ENCODE peak calls at places on chromosomes 16 and 17, in seven cellular contexts. Q, L, H, W, Z, I and B are unnamed samples.

GRCh38 chr16:1089822-1090619 is 6.0 kb downstream of the C1QTNF8 start:
- DNase-seq in I (no peak), W (no peak), Z (no peak), L (no peak), Q (no peak), H (no peak), B (no peak)

GRCh38 chr17:66791337-66791736 is 43.6 kb upstream of the CACNG5 start:
- DNase-seq in W (no peak), L (no peak), H (no peak), I (no peak), Q (no peak), Z (no peak), B (no peak)

GRCh38 chr17:31508310-31509094 is 117.0 kb downstream of the RAB11FIP4 start:
- DNase-seq in I (peak; percentile 37), L (no peak), W (no peak), H (peak; percentile 81), Q (no peak), Z (no peak), B (no peak)

GRCh38 chr17:66040402-66040801 is 151.5 kb downstream of the CEP112 start:
- DNase-seq in W (no peak), L (no peak), Q (no peak), Z (no peak), H (peak; percentile 2), I (no peak), B (no peak)

GRCh38 chr17:79678091-79678731 is 52.5 kb upstream of the ENPP7 start:
- DNase-seq in L (no peak), H (no peak), Z (no peak), W (no peak), I (no peak), Q (no peak), B (no peak)

GRCh38 chr16:26598061-26598460 is 468.7 kb upstream of the C16orf82 start:
- DNase-seq in Z (no peak), W (no peak), H (peak; percentile 87), I (no peak), L (no peak), Q (no peak), B (no peak)

GRCh38 chr16:55701442-55702319 is 45.9 kb downstream of the SLC6A2 start:
- DNase-seq in Z (peak; percentile 53), W (peak; percentile 59), H (peak; percentile 57), Q (peak; percentile 6), L (peak; percentile 6), I (peak; percentile 81), B (peak; percentile 1)

GRCh38 chr17:35775039-35775438 is 14.4 kb downstream of the C17orf50 start:
- DNase-seq in H (no peak), Z (no peak), W (no peak), L (no peak), Q (no peak), I (no peak), B (no peak)

GRCh38 chr17:21463779-21464407 is 87.7 kb downstream of the KCNJ12 start:
- DNase-seq in I (no peak), L (no peak), Q (no peak), Z (no peak), H (no peak), W (no peak), B (no peak)

GRCh38 chr16:50842013-50842505 is 100.2 kb downstream of the CYLD start:
- DNase-seq in W (no peak), I (no peak), L (no peak), Q (no peak), Z (no peak), H (no peak), B (no peak)

GRCh38 chr17:80190716-80191115 is 20.9 kb downstream of the CARD14 start:
- DNase-seq in I (no peak), H (no peak), Q (no peak), W (no peak), L (no peak), Z (no peak), B (no peak)

GRCh38 chr16:57299009-57299718 is 14.7 kb upstream of the PLLP start:
- DNase-seq in Z (no peak), I (peak; percentile 58), H (peak; percentile 60), L (peak; percentile 20), W (no peak), Q (no peak), B (no peak)

GRCh38 chr17:42598905-42599304 is 10.3 kb downstream of the RETREG3 start:
- DNase-seq in Z (no peak), Q (no peak), H (no peak), L (no peak), I (no peak), W (no peak), B (no peak)

GRCh38 chr16:90020260-90020837 is 1.1 kb upstream of the DBNDD1 start:
- DNase-seq in Z (no peak), H (no peak), L (no peak), W (no peak), I (no peak), Q (no peak), B (no peak)

GRCh38 chr17:59391026-59391425 is 59.6 kb downstream of the YPEL2 start:
- DNase-seq in Z (no peak), H (no peak), L (no peak), Q (no peak), I (no peak), W (no peak), B (no peak)

GRCh38 chr17:69605571-69605970 is 191.1 kb downstream of the MAP2K6 start:
- DNase-seq in W (no peak), Q (no peak), I (no peak), L (no peak), Z (no peak), H (no peak), B (no peak)

GRCh38 chr17:59498421-59499307 is 66.7 kb upstream of the DHX40 start:
- DNase-seq in I (no peak), H (no peak), Z (no peak), L (no peak), Q (peak; percentile 84), W (no peak), B (no peak)

GRCh38 chr17:81685108-81685507 is 1.3 kb downstream of the HGS start:
- DNase-seq in I (no peak), W (peak; percentile 46), Q (no peak), H (peak; percentile 74), Z (peak; percentile 31), L (peak; percentile 23), B (no peak)

GRCh38 chr17:19369846-19370492 is 7.4 kb upstream of the B9D1 start:
- DNase-seq in Q (no peak), H (peak; percentile 41), Z (no peak), L (no peak), I (no peak), W (no peak), B (no peak)

DNA sequence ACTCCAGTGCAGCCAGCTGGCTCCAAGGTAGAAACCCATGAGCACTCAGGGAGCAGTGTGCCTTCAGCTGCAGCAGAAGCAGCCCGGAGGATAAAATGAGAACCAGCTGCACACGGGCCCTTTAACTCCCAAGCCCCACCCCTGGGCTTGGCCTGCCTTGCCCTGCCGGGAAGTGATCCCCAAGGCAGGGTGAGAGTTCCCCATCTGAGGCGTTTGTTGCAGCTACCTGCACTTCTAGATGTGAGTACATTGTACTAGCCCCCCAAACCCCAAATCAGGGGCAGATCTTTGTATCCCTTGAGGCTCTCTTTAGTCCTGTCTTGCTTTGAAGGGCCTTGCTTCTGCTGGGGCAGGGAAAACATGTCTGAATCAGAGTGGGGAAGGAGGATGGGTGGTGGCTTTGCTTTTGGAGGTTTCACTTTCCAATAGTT is at the start of gene MVP:
- DNase-seq in H (peak; percentile 66), L (no peak), I (peak; percentile 72), Q (no peak), Z (peak; percentile 69), W (peak; percentile 63), B (no peak)
- TF ChIP-seq CTCF in H (no peak), L (no peak), I (no peak), Q (no peak), Z (no peak), W (no peak), B (no peak)

DNA sequence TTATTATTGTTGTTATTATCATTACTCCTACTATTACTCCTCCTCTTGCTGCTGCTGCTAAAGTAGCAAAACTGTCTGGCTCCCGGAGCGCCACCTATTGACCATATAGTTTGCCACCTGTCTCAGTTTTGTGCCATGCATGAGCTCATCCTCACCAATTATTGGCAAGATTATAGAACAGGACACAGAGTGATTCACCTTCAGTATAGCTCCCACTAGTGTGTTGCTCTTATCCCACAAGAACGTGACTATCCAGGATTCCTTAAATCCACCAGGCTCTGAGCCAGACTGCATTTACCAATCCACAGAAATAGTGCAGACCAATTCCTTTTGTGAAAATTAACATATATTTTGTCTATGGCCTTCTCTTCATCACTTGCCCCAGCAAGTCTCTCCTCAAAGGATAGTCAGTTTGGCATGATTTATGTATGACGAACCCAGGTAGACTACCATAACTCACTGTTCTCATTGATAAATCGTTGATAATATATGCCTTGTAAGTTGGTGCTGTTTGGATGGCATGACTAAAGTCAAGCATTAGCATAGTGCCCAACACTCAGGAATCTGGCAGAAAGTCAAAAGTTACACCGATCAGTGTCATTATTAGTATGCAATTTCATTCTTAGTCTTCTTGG is 405.5 kb upstream of the HSBP1 start:
- DNase-seq in W (no peak), L (no peak), H (peak; percentile 3), I (no peak), Z (no peak), Q (no peak), B (no peak)
- TF ChIP-seq CTCF in W (no peak), L (no peak), H (no peak), I (peak; percentile 9), Z (no peak), Q (no peak), B (no peak)

DNA sequence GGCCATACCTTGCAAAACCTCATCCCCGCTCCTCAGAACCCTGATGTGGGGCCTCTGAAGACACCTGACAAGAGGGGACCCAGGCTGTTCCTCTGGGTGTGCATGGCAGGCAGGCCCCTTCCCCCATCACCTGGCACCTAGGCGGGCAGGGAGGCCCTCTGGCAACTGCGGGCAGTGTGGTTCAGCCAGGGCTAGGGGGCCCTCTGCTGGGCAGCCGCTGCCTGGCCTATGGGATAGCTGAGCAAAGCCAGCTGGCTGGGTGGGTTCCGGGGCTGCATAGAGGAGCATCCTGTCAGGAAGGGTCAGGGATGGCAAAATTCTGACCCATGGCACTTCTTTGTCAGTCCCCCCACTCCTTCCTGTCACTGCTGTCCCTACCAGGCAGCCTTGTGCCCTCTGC is 228.7 kb upstream of the ASIC2 start:
- DNase-seq in Q (no peak), H (peak; percentile 15), Z (peak; percentile 5), L (no peak), I (peak; percentile 71), W (no peak), B (no peak)
- TF ChIP-seq CTCF in Q (no peak), H (no peak), Z (peak; percentile 30), L (no peak), I (peak; percentile 96), W (peak; percentile 44), B (no peak)

DNA sequence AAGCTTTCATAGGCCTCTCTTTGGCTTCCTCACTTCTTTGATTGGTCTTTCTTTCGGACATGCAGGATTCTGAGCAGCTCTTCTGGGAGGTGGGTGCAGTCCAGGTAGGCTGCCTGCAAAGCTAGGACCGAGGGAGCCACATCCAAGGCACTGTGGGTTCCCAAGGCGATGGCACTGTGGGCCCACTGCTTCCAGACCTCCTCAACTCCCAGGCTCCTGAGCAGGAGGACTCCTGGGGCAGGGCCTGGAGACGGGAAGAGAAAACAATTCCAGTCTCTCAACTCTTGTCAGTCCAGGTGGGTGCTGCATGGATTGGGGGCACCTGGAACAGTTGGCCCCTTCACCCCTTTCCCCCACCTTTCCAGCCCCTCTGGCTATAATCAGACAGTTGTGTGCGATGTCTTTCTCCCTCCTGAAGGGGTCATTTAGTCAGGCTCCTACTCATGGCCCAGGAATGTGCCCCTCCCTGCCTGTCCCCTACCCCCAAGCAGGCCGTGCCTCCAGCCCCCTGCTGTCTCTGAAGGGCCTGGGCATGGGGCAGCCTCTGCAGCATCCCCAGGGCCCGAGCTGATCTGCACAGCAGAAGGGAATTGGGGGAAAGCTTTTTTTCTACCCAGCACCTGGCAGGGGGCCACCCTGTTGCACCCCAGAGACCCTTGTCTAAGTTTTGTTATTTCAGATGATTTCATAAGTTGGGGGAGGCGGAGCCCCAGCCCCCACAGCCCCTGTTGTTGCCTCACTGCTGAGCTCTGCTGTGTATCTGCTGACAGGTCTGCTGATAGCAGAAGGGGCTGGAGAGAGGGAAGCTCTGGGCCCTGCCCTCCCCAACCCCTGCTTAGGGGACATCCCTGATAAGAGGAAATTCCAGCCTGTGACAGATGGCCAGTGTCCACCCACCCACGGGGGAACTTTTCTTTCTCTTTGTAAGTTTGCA is 330.3 kb downstream of the SEC14L1 start:
- DNase-seq in Z (peak; percentile 42), Q (no peak), L (no peak), H (peak; percentile 36), I (no peak), W (peak; percentile 72), B (no peak)
- TF ChIP-seq CTCF in Z (no peak), Q (no peak), L (peak; percentile 2), H (no peak), I (no peak), W (no peak), B (no peak)